ENCODE peak calls at places on chromosome 1, in seven cellular contexts. One of them, this sample, is unnamed. For H3K9me3, the result is how much of the 10 kb centered on the place peaks cover.

GRCh38 chr1:212606734-212607205 is 1.8 kb upstream of the ATF3 start:
- DNase-seq in naive thymus-derived CD4-positive, alpha-beta T cell: peak
- DNase-seq in AG04450: no peak
- DNase-seq in spleen: peak
- DNase-seq in effector memory CD4-positive, alpha-beta T cell: peak
- DNase-seq in aorta: peak
- DNase-seq in uterus: peak
- DNase-seq in this sample: peak

GRCh38 chr1:108057536-108057935 is 92.6 kb upstream of the VAV3 start:
- DNase-seq in AG04450: no peak
- DNase-seq in aorta: no peak
- DNase-seq in naive thymus-derived CD4-positive, alpha-beta T cell: no peak
- DNase-seq in uterus: no peak
- DNase-seq in spleen: no peak
- DNase-seq in effector memory CD4-positive, alpha-beta T cell: no peak
- DNase-seq in this sample: no peak

GRCh38 chr1:197184190-197184589 is 37.7 kb upstream of the ASPM start:
- DNase-seq in AG04450: no peak
- DNase-seq in uterus: no peak
- DNase-seq in effector memory CD4-positive, alpha-beta T cell: no peak
- DNase-seq in spleen: no peak
- DNase-seq in naive thymus-derived CD4-positive, alpha-beta T cell: no peak
- DNase-seq in aorta: no peak
- DNase-seq in this sample: no peak

GRCh38 chr1:183757061-183757460 is 47.9 kb upstream of the RGL1 start:
- DNase-seq in aorta: no peak
- DNase-seq in spleen: no peak
- DNase-seq in uterus: no peak
- DNase-seq in AG04450: peak
- DNase-seq in effector memory CD4-positive, alpha-beta T cell: no peak
- DNase-seq in naive thymus-derived CD4-positive, alpha-beta T cell: no peak
- DNase-seq in this sample: no peak

GRCh38 chr1:1272341-1273151 is 1.1 kb downstream of the UBE2J2 start:
- DNase-seq in aorta: no peak
- DNase-seq in spleen: peak
- DNase-seq in effector memory CD4-positive, alpha-beta T cell: no peak
- DNase-seq in uterus: no peak
- DNase-seq in naive thymus-derived CD4-positive, alpha-beta T cell: no peak
- DNase-seq in AG04450: no peak
- DNase-seq in this sample: no peak

GRCh38 chr1:206809504-206810084 is 37.3 kb upstream of the IL10 start:
- DNase-seq in aorta: no peak
- DNase-seq in AG04450: no peak
- DNase-seq in spleen: no peak
- DNase-seq in effector memory CD4-positive, alpha-beta T cell: no peak
- DNase-seq in naive thymus-derived CD4-positive, alpha-beta T cell: peak
- DNase-seq in uterus: no peak
- DNase-seq in this sample: no peak

GRCh38 chr1:111878649-111879048 is 110.8 kb downstream of the KCND3 start:
- DNase-seq in uterus: no peak
- DNase-seq in aorta: no peak
- DNase-seq in effector memory CD4-positive, alpha-beta T cell: no peak
- DNase-seq in spleen: no peak
- DNase-seq in AG04450: no peak
- DNase-seq in naive thymus-derived CD4-positive, alpha-beta T cell: no peak
- DNase-seq in this sample: no peak

GRCh38 chr1:31416101-31416736 is 3.2 kb downstream of the SERINC2 start:
- DNase-seq in uterus: no peak
- DNase-seq in aorta: no peak
- DNase-seq in spleen: no peak
- DNase-seq in effector memory CD4-positive, alpha-beta T cell: no peak
- DNase-seq in naive thymus-derived CD4-positive, alpha-beta T cell: no peak
- DNase-seq in AG04450: no peak
- DNase-seq in this sample: no peak

GRCh38 chr1:45930258-45931150 is 127.1 kb downstream of the MAST2 start:
- DNase-seq in effector memory CD4-positive, alpha-beta T cell: no peak
- DNase-seq in naive thymus-derived CD4-positive, alpha-beta T cell: no peak
- DNase-seq in spleen: no peak
- DNase-seq in uterus: no peak
- DNase-seq in aorta: no peak
- DNase-seq in AG04450: no peak
- DNase-seq in this sample: no peak

GRCh38 chr1:240758296-240758695 is 146.3 kb upstream of the GREM2 start:
- DNase-seq in AG04450: no peak
- DNase-seq in aorta: no peak
- DNase-seq in naive thymus-derived CD4-positive, alpha-beta T cell: no peak
- DNase-seq in effector memory CD4-positive, alpha-beta T cell: no peak
- DNase-seq in uterus: no peak
- DNase-seq in spleen: no peak
- DNase-seq in this sample: no peak

GRCh38 chr1:143652187-143652586 is 319.6 kb downstream of the FAM72C start:
- DNase-seq in AG04450: no peak
- DNase-seq in naive thymus-derived CD4-positive, alpha-beta T cell: no peak
- DNase-seq in effector memory CD4-positive, alpha-beta T cell: no peak
- DNase-seq in aorta: no peak
- DNase-seq in spleen: no peak
- DNase-seq in uterus: no peak
- DNase-seq in this sample: no peak

GRCh38 chr1:143652744-143653143 is 319.0 kb downstream of the FAM72C start:
- DNase-seq in effector memory CD4-positive, alpha-beta T cell: no peak
- DNase-seq in uterus: no peak
- DNase-seq in aorta: no peak
- DNase-seq in naive thymus-derived CD4-positive, alpha-beta T cell: no peak
- DNase-seq in spleen: no peak
- DNase-seq in AG04450: no peak
- DNase-seq in this sample: no peak

GRCh38 chr1:143653403-143653802 is 318.4 kb downstream of the FAM72C start:
- DNase-seq in aorta: no peak
- DNase-seq in effector memory CD4-positive, alpha-beta T cell: no peak
- DNase-seq in AG04450: no peak
- DNase-seq in naive thymus-derived CD4-positive, alpha-beta T cell: no peak
- DNase-seq in uterus: no peak
- DNase-seq in spleen: no peak
- DNase-seq in this sample: no peak

DNA sequence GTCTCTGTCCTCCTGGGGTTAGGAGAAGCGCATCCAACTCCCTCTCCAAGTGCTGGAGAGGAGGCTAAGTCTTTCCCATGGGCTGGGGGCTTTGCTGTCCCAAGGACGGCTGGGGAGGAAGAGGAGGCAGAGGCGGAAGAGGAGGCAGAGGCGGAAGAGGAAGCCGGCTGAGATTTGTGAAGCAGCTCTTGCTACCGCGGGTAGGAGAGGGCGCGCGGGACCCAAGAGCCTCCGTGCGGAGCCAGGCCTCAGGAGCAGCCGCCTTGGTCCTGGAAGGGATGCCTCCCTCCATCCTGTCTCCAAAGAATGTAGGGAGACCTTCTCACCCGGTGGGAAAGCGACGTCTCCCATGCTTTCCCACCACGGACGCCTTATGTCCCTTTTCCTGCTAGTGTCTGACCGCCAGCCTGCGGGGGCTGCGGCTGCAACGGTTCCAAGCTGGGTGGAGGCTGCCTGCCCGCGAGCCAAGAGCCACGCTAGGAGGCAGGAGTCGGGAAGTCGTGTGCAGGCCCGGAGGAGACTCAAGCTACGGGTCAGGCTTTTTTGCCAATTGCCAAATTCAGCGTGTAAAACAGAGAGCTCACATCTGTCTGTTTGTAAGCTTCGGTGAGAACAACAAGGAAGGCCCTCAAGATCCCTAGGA is 320.3 kb downstream of the FAM72C start:
- DNase-seq in spleen: no peak
- DNase-seq in AG04450: no peak
- DNase-seq in uterus: no peak
- DNase-seq in naive thymus-derived CD4-positive, alpha-beta T cell: no peak
- DNase-seq in effector memory CD4-positive, alpha-beta T cell: no peak
- DNase-seq in aorta: no peak
- DNase-seq in this sample: no peak
- H3K9me3 ChIP-seq in spleen: half or more
- H3K9me3 ChIP-seq in AG04450: under half
- H3K9me3 ChIP-seq in uterus: under half
- H3K9me3 ChIP-seq in naive thymus-derived CD4-positive, alpha-beta T cell: under half
- H3K9me3 ChIP-seq in effector memory CD4-positive, alpha-beta T cell: under half
- H3K9me3 ChIP-seq in aorta: under half
- H3K9me3 ChIP-seq in this sample: under half

DNA sequence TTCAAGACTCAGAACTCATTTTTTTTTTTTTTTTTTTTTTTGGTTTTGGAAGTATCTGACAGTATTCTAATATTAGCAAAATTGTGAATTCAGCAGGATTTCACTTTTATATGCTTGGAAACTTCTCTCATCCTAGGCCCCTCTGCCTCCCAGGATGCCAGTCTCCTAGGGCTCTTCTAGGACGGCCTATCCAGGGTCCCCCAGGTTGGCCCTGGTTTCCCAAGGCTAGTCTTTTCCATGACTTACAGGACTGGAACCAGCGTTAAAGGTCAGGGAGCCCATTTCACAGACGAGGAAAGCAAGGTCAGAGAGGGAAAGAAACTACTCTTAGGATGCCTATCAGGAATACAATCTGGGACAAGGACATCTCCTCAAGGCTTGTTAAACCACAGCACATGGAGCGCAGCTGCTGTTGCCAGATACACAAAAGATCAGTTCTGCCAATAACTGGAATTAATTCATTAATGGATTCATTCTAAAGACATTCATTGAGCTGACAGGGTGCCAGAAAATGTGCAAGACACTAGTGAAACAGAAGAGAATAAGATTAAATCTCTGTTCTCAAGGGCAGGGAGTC is 412.6 kb downstream of the PTPRU start:
- DNase-seq in spleen: no peak
- DNase-seq in uterus: no peak
- DNase-seq in AG04450: no peak
- DNase-seq in effector memory CD4-positive, alpha-beta T cell: no peak
- DNase-seq in aorta: no peak
- DNase-seq in naive thymus-derived CD4-positive, alpha-beta T cell: no peak
- DNase-seq in this sample: no peak
- H3K9me3 ChIP-seq in spleen: under half
- H3K9me3 ChIP-seq in uterus: under half
- H3K9me3 ChIP-seq in AG04450: under half
- H3K9me3 ChIP-seq in effector memory CD4-positive, alpha-beta T cell: under half
- H3K9me3 ChIP-seq in aorta: under half
- H3K9me3 ChIP-seq in naive thymus-derived CD4-positive, alpha-beta T cell: under half
- H3K9me3 ChIP-seq in this sample: under half

GRCh38 chr1:203743101-203743501 is 21.9 kb upstream of the LAX1 start:
- DNase-seq in AG04450: no peak
- DNase-seq in uterus: no peak
- DNase-seq in spleen: no peak
- DNase-seq in effector memory CD4-positive, alpha-beta T cell: no peak
- DNase-seq in naive thymus-derived CD4-positive, alpha-beta T cell: no peak
- DNase-seq in aorta: no peak
- DNase-seq in this sample: no peak

GRCh38 chr1:203742446-203742845 is 22.5 kb upstream of the LAX1 start:
- DNase-seq in aorta: no peak
- DNase-seq in spleen: no peak
- DNase-seq in effector memory CD4-positive, alpha-beta T cell: no peak
- DNase-seq in AG04450: no peak
- DNase-seq in naive thymus-derived CD4-positive, alpha-beta T cell: no peak
- DNase-seq in uterus: no peak
- DNase-seq in this sample: no peak

GRCh38 chr1:203744008-203744972 is 20.7 kb upstream of the LAX1 start:
- DNase-seq in aorta: no peak
- DNase-seq in naive thymus-derived CD4-positive, alpha-beta T cell: peak
- DNase-seq in effector memory CD4-positive, alpha-beta T cell: peak
- DNase-seq in spleen: no peak
- DNase-seq in AG04450: no peak
- DNase-seq in uterus: peak
- DNase-seq in this sample: peak

GRCh38 chr1:203751051-203751450 is 13.9 kb upstream of the LAX1 start:
- DNase-seq in effector memory CD4-positive, alpha-beta T cell: no peak
- DNase-seq in uterus: no peak
- DNase-seq in naive thymus-derived CD4-positive, alpha-beta T cell: no peak
- DNase-seq in spleen: no peak
- DNase-seq in aorta: no peak
- DNase-seq in AG04450: peak
- DNase-seq in this sample: no peak

GRCh38 chr1:203746281-203746680 is 18.7 kb upstream of the LAX1 start:
- DNase-seq in effector memory CD4-positive, alpha-beta T cell: no peak
- DNase-seq in AG04450: no peak
- DNase-seq in spleen: no peak
- DNase-seq in aorta: no peak
- DNase-seq in naive thymus-derived CD4-positive, alpha-beta T cell: no peak
- DNase-seq in uterus: no peak
- DNase-seq in this sample: no peak
- H3K9me3 ChIP-seq in effector memory CD4-positive, alpha-beta T cell: under half
- H3K9me3 ChIP-seq in AG04450: under half
- H3K9me3 ChIP-seq in spleen: under half
- H3K9me3 ChIP-seq in aorta: under half
- H3K9me3 ChIP-seq in naive thymus-derived CD4-positive, alpha-beta T cell: under half
- H3K9me3 ChIP-seq in uterus: under half
- H3K9me3 ChIP-seq in this sample: under half

DNA sequence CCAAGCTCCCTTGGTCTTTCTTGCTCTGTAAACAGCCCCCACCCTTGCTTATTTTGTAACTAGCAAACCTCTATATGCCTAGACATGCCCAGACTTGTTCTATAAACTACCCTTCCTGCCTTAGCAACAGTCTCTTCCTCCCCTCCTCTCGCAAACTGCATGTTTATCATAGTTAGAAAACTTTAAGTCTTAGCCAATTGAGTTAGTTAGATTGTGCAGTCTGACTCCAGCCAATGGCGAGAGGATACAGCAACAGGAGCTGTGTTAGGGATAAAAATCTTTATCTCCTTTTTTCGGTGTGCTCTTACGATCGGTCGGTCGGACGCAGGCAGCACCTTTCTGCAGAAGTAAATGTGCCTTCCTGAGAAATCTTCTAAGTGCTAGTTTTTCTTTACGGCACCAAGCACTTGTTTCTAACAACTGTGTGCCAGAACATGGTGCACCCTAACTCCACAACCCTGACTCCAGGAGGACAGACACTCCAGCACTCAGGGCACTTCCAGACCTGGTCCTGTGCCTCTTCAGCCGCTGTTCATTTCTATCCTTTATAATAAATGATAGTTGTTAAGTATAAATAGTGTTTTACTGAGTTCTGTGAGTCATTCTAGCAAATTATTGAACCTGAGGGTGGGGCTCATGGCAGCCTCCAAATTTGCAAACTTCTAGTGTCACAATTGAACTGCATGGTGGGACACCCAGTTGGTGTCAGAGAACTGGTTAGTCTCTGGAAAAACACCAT is 25.7 kb upstream of the GNG4 start:
- DNase-seq in uterus: no peak
- DNase-seq in effector memory CD4-positive, alpha-beta T cell: no peak
- DNase-seq in spleen: no peak
- DNase-seq in AG04450: peak
- DNase-seq in aorta: no peak
- DNase-seq in naive thymus-derived CD4-positive, alpha-beta T cell: no peak
- DNase-seq in this sample: no peak
- H3K9me3 ChIP-seq in uterus: under half
- H3K9me3 ChIP-seq in effector memory CD4-positive, alpha-beta T cell: under half
- H3K9me3 ChIP-seq in spleen: half or more
- H3K9me3 ChIP-seq in AG04450: under half
- H3K9me3 ChIP-seq in aorta: under half
- H3K9me3 ChIP-seq in naive thymus-derived CD4-positive, alpha-beta T cell: under half
- H3K9me3 ChIP-seq in this sample: under half

GRCh38 chr1:153322568-153322967 is 9.8 kb upstream of the PGLYRP3 start:
- DNase-seq in AG04450: no peak
- DNase-seq in aorta: no peak
- DNase-seq in spleen: no peak
- DNase-seq in effector memory CD4-positive, alpha-beta T cell: no peak
- DNase-seq in uterus: no peak
- DNase-seq in naive thymus-derived CD4-positive, alpha-beta T cell: no peak
- DNase-seq in this sample: no peak
- H3K9me3 ChIP-seq in AG04450: under half
- H3K9me3 ChIP-seq in aorta: under half
- H3K9me3 ChIP-seq in spleen: half or more
- H3K9me3 ChIP-seq in effector memory CD4-positive, alpha-beta T cell: under half
- H3K9me3 ChIP-seq in uterus: under half
- H3K9me3 ChIP-seq in naive thymus-derived CD4-positive, alpha-beta T cell: under half
- H3K9me3 ChIP-seq in this sample: under half

This sample was measured in T-helper 17 cell.